ENCODE peak calls at places on chromosome 20, in six cellular contexts. T, B, R, V, W and I are unnamed samples.

GRCh38 chr20:63878855-63879254 is 13.8 kb downstream of the TPD52L2 start:
- DNase-seq in T (no peak), B (no peak), R (no peak), V (no peak), W (no peak), I (no peak)

GRCh38 chr20:62775206-62775605 is 21.1 kb upstream of the MRGBP start:
- DNase-seq in T (no peak), B (no peak), R (no peak), V (no peak), W (no peak), I (no peak)

GRCh38 chr20:4427936-4428581 is 293.6 kb upstream of the PRND start:
- DNase-seq in T (peak; percentile 20), B (no peak), R (peak; percentile 57), V (no peak), W (no peak), I (no peak)

GRCh38 chr20:25194333-25194972 is 1.1 kb upstream of the ENTPD6 start:
- DNase-seq in T (no peak), B (no peak), R (no peak), V (no peak), W (no peak), I (no peak)

GRCh38 chr20:1390552-1391403 is 2.1 kb downstream of the FKBP1A start:
- DNase-seq in T (no peak), B (no peak), R (no peak), V (no peak), W (no peak), I (no peak)

GRCh38 chr20:59141818-59142581 is 21.6 kb upstream of the ZNF831 start:
- DNase-seq in T (peak; percentile 2), B (no peak), R (peak; percentile 39), V (no peak), W (no peak), I (no peak)

GRCh38 chr20:19993937-19994667 is 23.1 kb upstream of the NAA20 start:
- DNase-seq in T (peak; percentile 76), B (no peak), R (no peak), V (no peak), W (peak; percentile 58), I (peak; percentile 84)

GRCh38 chr20:2750343-2751251 is 49.8 kb downstream of the CPXM1 start:
- DNase-seq in T (peak; percentile 17), B (peak; percentile 71), R (no peak), V (no peak), W (no peak), I (peak; percentile 65)

GRCh38 chr20:16601019-16601418 is 27.8 kb upstream of the KIF16B start:
- DNase-seq in T (no peak), B (no peak), R (no peak), V (no peak), W (no peak), I (no peak)

GRCh38 chr20:1427457-1428054 is 34.7 kb upstream of the FKBP1A start:
- DNase-seq in T (peak; percentile 37), B (peak; percentile 76), R (peak; percentile 43), V (peak; percentile 46), W (no peak), I (peak; percentile 85)

GRCh38 chr20:5703542-5704215 is 46.5 kb upstream of the SHLD1 start:
- DNase-seq in T (no peak), B (no peak), R (no peak), V (no peak), W (no peak), I (no peak)

GRCh38 chr20:53847118-53847842 is 223.1 kb downstream of the BCAS1 start:
- DNase-seq in T (no peak), B (no peak), R (no peak), V (no peak), W (no peak), I (no peak)

GRCh38 chr20:38085031-38085430 is 51.5 kb downstream of the RPRD1B start:
- DNase-seq in T (peak; percentile 31), B (no peak), R (no peak), V (no peak), W (no peak), I (peak; percentile 48)
- H4K8ac ChIP-seq in T (peak overlapping the region; percentile 70), B (no peak overlapping the region), R (no peak overlapping the region), V (no peak overlapping the region), W (peak overlapping the region; percentile 90), I (peak overlapping the region; percentile 9)

DNA sequence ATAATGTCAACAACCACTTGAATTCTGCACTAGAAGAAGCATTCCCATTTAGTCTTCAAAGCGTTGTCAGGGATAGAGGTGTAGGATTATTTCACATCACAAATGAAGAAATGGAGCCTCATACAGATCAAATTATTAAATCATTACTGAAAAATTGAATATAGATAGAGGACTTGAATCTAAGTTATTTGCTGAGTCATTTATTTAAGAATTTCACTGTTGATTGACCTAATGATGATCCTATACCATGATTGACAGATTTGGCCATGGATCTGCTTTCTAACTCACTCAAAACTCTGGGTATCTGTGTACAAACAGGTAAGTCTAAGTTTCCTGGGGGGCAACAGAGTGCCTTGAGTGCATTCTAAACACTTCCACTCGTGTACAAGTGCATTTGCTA is 215.9 kb downstream of the BTBD3 start:
- DNase-seq in T (no peak), B (no peak), R (no peak), V (no peak), W (no peak), I (no peak)
- H2BK120ac ChIP-seq in T (no peak overlapping the region), B (no peak overlapping the region), R (no peak overlapping the region), V (no peak overlapping the region), W (no peak overlapping the region), I (no peak overlapping the region)

GRCh38 chr20:46547995-46548394 is 2.5 kb downstream of the OCSTAMP start:
- DNase-seq in T (no peak), B (no peak), R (no peak), V (no peak), W (no peak), I (no peak)
- H2AFZ ChIP-seq in T (no peak overlapping the region), B (no peak overlapping the region), R (no peak overlapping the region), V (no peak overlapping the region), W (no peak overlapping the region), I (no peak overlapping the region)

GRCh38 chr20:14716251-14716650 is 378.8 kb upstream of the FLRT3 start:
- DNase-seq in T (no peak), B (peak; percentile 51), R (peak; percentile 83), V (peak; percentile 47), W (no peak), I (no peak)
- H4K8ac ChIP-seq in T (no peak overlapping the region), B (no peak overlapping the region), R (no peak overlapping the region), V (no peak overlapping the region), W (no peak overlapping the region), I (no peak overlapping the region)

GRCh38 chr20:11982958-11983470 is 65.3 kb downstream of the BTBD3 start:
- DNase-seq in T (no peak), B (no peak), R (no peak), V (no peak), W (no peak), I (no peak)
- H2BK120ac ChIP-seq in T (no peak overlapping the region), B (no peak overlapping the region), R (no peak overlapping the region), V (no peak overlapping the region), W (no peak overlapping the region), I (no peak overlapping the region)

GRCh38 chr20:14963262-14963663 is 625.9 kb upstream of the FLRT3 start:
- DNase-seq in T (no peak), B (no peak), R (no peak), V (no peak), W (no peak), I (no peak)
- H2AFZ ChIP-seq in T (no peak overlapping the region), B (no peak overlapping the region), R (peak overlapping the region; percentile 69), V (peak overlapping the region; percentile 49), W (no peak overlapping the region), I (no peak overlapping the region)

GRCh38 chr20:23117738-23118137 is 31.6 kb upstream of the CD93 start:
- DNase-seq in T (no peak), B (no peak), R (no peak), V (no peak), W (no peak), I (no peak)
- H4K8ac ChIP-seq in T (no peak overlapping the region), B (no peak overlapping the region), R (no peak overlapping the region), V (no peak overlapping the region), W (no peak overlapping the region), I (peak overlapping the region; percentile 13)

GRCh38 chr20:32189691-32190607 is 17.6 kb downstream of the PLAGL2 start:
- DNase-seq in T (peak; percentile 11), B (peak; percentile 75), R (peak; percentile 67), V (no peak), W (no peak), I (peak; percentile 56)
- H2BK120ac ChIP-seq in T (peak overlapping the region; percentile 59), B (no peak overlapping the region), R (peak overlapping the region; percentile 56), V (no peak overlapping the region), W (peak overlapping the region; percentile 28), I (peak overlapping the region; percentile 68)

GRCh38 chr20:56628015-56628872 is 862 bp upstream of the TFAP2C start:
- DNase-seq in T (no peak), B (peak; percentile 49), R (no peak), V (no peak), W (peak; percentile 65), I (peak; percentile 50)

GRCh38 chr20:56625837-56626236 is 3.3 kb upstream of the TFAP2C start:
- DNase-seq in T (no peak), B (no peak), R (no peak), V (no peak), W (no peak), I (peak; percentile 10)

GRCh38 chr20:56628873-56629463 is at the start of gene TFAP2C:
- DNase-seq in T (no peak), B (peak; percentile 84), R (peak; percentile 61), V (no peak), W (peak; percentile 93), I (peak; percentile 79)

GRCh38 chr20:56626367-56627121 is 2.6 kb upstream of the TFAP2C start:
- DNase-seq in T (no peak), B (peak; percentile 82), R (peak; percentile 71), V (peak; percentile 59), W (peak; percentile 66), I (peak; percentile 52)

DNA sequence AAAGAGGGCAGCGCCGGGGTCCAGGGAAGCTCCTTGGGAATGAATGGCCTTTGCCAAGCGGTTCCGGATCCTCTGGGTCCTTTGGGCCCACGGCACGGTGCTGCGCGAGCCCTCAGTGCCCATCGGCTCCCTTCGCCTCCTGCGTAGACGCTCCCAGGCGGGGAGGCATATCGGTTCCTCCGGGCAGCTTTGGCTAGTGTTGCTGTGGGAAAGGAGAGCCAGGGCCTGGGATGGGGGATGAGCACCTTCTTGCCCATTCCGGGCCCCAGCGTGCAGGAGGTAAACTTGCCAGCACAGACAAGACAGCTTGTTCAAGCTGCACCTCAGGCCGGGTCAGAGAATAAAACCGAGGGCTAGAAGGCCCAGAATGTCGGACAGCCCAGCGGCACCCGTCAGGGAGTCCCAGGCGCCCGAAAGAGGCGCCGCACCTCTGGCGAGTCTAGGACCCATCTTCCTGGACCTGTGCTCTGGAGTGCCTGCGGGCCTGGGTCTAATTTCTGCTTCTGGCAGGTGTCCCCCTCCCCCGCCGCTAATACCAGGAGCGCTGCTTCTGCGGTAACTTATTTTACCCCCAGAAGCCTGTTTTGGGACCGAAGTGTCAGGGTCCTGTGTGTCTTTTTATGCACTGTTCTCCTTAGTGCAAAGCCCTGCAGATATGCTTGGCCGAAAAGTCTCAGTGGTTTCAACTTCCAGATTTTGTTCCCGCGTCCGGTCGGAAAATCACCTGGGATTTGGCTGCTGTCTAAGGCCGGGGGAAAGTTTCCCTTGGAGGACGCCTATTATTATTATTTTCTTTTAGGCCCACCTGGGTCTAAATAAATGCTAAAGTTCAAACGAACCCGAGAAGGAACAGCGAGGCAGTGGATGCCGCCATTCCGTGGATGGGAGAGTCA is 1.7 kb upstream of the TFAP2C start:
- DNase-seq in T (no peak), B (peak; percentile 41), R (no peak), V (no peak), W (no peak), I (peak; percentile 13)
- H2AFZ ChIP-seq in T (peak overlapping the region; percentile 58), B (no peak overlapping the region), R (peak overlapping the region; percentile 35), V (no peak overlapping the region), W (peak overlapping the region; percentile 4), I (no peak overlapping the region)

GRCh38 chr20:35953411-35954199 is 697 bp downstream of the SCAND1 start:
- DNase-seq in T (peak; percentile 28), B (peak; percentile 36), R (no peak), V (no peak), W (peak; percentile 56), I (no peak)
- H4K8ac ChIP-seq in T (peak overlapping the region; percentile 66), B (no peak overlapping the region), R (no peak overlapping the region), V (peak overlapping the region; percentile 99), W (peak overlapping the region; percentile 89), I (peak overlapping the region; percentile 66)